ENCODE peak calls at places on chromosomes 11 and 22, in five cellular contexts. One of them, this sample, is unnamed.

GRCh38 chr22:46788426-46789168 is 26.1 kb downstream of the TBC1D22A start:
- DNase-seq in gastrocnemius medialis: no peak
- DNase-seq in lung: no peak
- DNase-seq in heart left ventricle: no peak
- DNase-seq in endodermal cell: no peak
- DNase-seq in this sample: no peak

GRCh38 chr22:41951898-41952474 is at the start of gene SMIM45:
- DNase-seq in gastrocnemius medialis: no peak
- DNase-seq in heart left ventricle: no peak
- DNase-seq in endodermal cell: peak; percentile 78
- DNase-seq in lung: no peak
- DNase-seq in this sample: no peak

GRCh38 chr11:27218498-27219038 is 144.4 kb downstream of the CCDC34 start:
- DNase-seq in endodermal cell: no peak
- DNase-seq in lung: no peak
- DNase-seq in gastrocnemius medialis: no peak
- DNase-seq in heart left ventricle: no peak
- DNase-seq in this sample: no peak

GRCh38 chr11:133842053-133842452 is 3.3 kb downstream of the SPATA19 start:
- DNase-seq in gastrocnemius medialis: no peak
- DNase-seq in endodermal cell: peak; percentile 70
- DNase-seq in lung: peak; percentile 22
- DNase-seq in heart left ventricle: no peak
- DNase-seq in this sample: no peak

GRCh38 chr11:74713686-74714085 is 17.5 kb downstream of the CHRDL2 start:
- DNase-seq in gastrocnemius medialis: no peak
- DNase-seq in lung: no peak
- DNase-seq in endodermal cell: no peak
- DNase-seq in heart left ventricle: no peak
- DNase-seq in this sample: no peak

GRCh38 chr22:44391481-44392445 is 79.0 kb upstream of the SHISAL1 start:
- DNase-seq in gastrocnemius medialis: no peak
- DNase-seq in lung: no peak
- DNase-seq in heart left ventricle: peak; percentile 12
- DNase-seq in endodermal cell: peak; percentile 67
- DNase-seq in this sample: peak; percentile 30

GRCh38 chr11:127890026-127890611 is 697.2 kb downstream of the ETS1 start:
- DNase-seq in gastrocnemius medialis: no peak
- DNase-seq in heart left ventricle: no peak
- DNase-seq in lung: no peak
- DNase-seq in endodermal cell: no peak
- DNase-seq in this sample: no peak

GRCh38 chr11:70159612-70160570 is 43.2 kb upstream of the FADD start:
- DNase-seq in heart left ventricle: no peak
- DNase-seq in gastrocnemius medialis: no peak
- DNase-seq in lung: no peak
- DNase-seq in endodermal cell: no peak
- DNase-seq in this sample: peak; percentile 88

GRCh38 chr11:131724436-131724995 is 354.1 kb downstream of the NTM start:
- DNase-seq in heart left ventricle: no peak
- DNase-seq in gastrocnemius medialis: no peak
- DNase-seq in lung: no peak
- DNase-seq in endodermal cell: no peak
- DNase-seq in this sample: no peak

GRCh38 chr22:29859976-29860766 is 22.1 kb upstream of the ASCC2 start:
- DNase-seq in heart left ventricle: no peak
- DNase-seq in endodermal cell: no peak
- DNase-seq in lung: no peak
- DNase-seq in gastrocnemius medialis: no peak
- DNase-seq in this sample: no peak
- H3K4me1 ChIP-seq in heart left ventricle: peaks cover 4% of the 10 kb centered on the region
- H3K4me1 ChIP-seq in endodermal cell: no peaks in the 10 kb centered on the region
- H3K4me1 ChIP-seq in lung: no peaks in the 10 kb centered on the region
- H3K4me1 ChIP-seq in gastrocnemius medialis: peaks cover 22% of the 10 kb centered on the region
- H3K4me1 ChIP-seq in this sample: no peaks in the 10 kb centered on the region

DNA sequence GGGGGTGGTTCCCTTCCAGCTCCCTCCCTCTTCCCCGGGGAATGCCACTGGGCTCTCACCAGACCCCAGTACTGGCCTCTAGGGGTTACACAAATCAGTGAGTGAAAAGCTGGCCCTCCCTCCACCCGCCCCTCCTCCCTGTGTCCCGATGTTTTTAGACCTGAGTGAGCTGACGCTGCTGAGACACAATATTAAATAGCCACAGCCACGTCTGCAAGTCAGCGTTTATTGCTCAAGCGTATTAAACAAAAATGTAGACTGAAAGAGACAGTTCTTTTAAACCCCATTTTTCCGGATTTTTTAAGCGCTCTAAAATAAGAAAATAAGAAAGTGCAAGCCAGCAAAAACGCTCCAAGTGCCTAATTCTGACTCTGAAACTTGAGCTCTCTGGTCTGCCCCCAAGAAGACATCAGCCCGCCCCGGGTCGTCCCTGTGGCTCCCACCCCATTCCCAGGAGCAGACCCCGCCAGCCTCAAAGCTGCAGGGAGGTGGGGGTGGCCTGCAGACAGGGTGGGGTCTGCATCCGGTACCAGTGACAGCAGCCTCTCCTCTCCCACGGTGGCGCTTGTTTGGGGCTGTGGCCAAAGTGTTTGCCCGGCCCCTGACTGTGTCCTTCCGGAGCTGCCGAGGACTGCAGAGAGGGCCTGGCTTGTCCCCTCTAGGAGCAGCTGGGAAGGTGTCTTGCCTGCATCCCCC is 1.2 kb upstream of the TTLL8 start:
- DNase-seq in lung: no peak
- DNase-seq in endodermal cell: peak; percentile 83
- DNase-seq in heart left ventricle: peak; percentile 16
- DNase-seq in gastrocnemius medialis: no peak
- DNase-seq in this sample: no peak
- TF ChIP-seq CTCF in lung: no peak
- TF ChIP-seq CTCF in endodermal cell: peak; percentile 71
- TF ChIP-seq CTCF in heart left ventricle: no peak
- TF ChIP-seq CTCF in gastrocnemius medialis: no peak
- TF ChIP-seq CTCF in this sample: no peak

GRCh38 chr11:100080821-100081220 is 606.3 kb upstream of the ARHGAP42 start:
- DNase-seq in endodermal cell: no peak
- DNase-seq in heart left ventricle: no peak
- DNase-seq in lung: no peak
- DNase-seq in gastrocnemius medialis: no peak
- DNase-seq in this sample: no peak
- H3K9me3 ChIP-seq in endodermal cell: no peaks in the 10 kb centered on the region
- H3K9me3 ChIP-seq in heart left ventricle: no peaks in the 10 kb centered on the region
- H3K9me3 ChIP-seq in lung: no peaks in the 10 kb centered on the region
- H3K9me3 ChIP-seq in gastrocnemius medialis: no peaks in the 10 kb centered on the region
- H3K9me3 ChIP-seq in this sample: no peaks in the 10 kb centered on the region

GRCh38 chr11:119318240-119319135 is 1.6 kb upstream of the MCAM start:
- DNase-seq in heart left ventricle: peak; percentile 70
- DNase-seq in endodermal cell: peak; percentile 88
- DNase-seq in gastrocnemius medialis: no peak
- DNase-seq in lung: no peak
- DNase-seq in this sample: peak; percentile 87

GRCh38 chr11:119316017-119316728 is 757 bp downstream of the MCAM start:
- DNase-seq in heart left ventricle: peak; percentile 75
- DNase-seq in gastrocnemius medialis: no peak
- DNase-seq in lung: no peak
- DNase-seq in endodermal cell: peak; percentile 68
- DNase-seq in this sample: peak; percentile 95

GRCh38 chr11:119315139-119316016 is 1.6 kb downstream of the MCAM start:
- DNase-seq in lung: no peak
- DNase-seq in endodermal cell: peak; percentile 85
- DNase-seq in heart left ventricle: peak; percentile 55
- DNase-seq in gastrocnemius medialis: no peak
- DNase-seq in this sample: no peak

GRCh38 chr11:119317592-119318239 is 786 bp upstream of the MCAM start:
- DNase-seq in gastrocnemius medialis: no peak
- DNase-seq in heart left ventricle: no peak
- DNase-seq in endodermal cell: no peak
- DNase-seq in lung: no peak
- DNase-seq in this sample: no peak

DNA sequence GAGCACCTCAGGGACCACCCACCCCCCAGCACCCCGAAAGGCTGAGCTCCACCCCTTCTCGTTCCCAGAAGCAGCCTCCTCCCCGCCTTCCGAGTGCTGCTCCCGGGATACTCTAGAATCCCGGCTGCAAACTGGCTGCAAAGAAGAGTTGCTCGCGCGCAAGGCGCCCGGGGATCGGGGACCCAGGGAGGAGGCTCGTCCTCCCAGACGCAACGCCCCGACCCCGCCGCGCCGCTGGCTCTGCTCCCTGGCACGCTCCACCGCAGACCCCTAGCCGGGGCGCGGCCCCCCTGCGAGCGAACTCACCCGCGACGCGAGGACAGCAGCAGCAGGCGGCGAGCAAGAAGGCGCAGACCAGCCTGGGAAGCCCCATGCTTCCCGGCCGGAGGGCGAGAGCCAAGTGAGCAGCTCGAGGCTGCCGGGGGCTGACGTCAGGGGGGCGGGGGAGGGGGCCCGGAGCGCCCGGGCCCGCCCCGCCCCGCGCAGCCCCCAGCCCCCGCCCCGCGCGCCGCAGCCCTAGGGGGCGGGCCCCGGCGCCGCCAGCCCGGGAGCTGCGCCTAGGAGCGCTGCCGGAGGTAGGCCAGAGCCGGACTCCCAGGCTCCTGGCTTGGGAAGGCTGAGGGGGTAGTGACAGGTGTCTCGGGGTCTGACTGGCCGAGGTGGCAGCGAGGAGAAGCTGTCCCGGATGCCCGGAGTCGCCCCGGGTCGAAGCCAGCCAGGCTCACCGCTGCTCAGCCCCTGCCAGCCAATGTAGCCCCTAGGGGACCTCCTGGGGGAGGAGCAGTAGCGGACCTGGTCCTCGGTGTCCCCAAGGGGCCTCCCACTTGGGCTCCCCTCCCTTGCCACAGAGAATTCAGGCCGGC is at the start of gene MCAM:
- DNase-seq in lung: no peak
- DNase-seq in heart left ventricle: peak; percentile 66
- DNase-seq in gastrocnemius medialis: no peak
- DNase-seq in endodermal cell: peak; percentile 88
- DNase-seq in this sample: peak; percentile 60
- H3K4me1 ChIP-seq in lung: peaks cover 18% of the 10 kb centered on the region
- H3K4me1 ChIP-seq in heart left ventricle: peaks cover 26% of the 10 kb centered on the region
- H3K4me1 ChIP-seq in gastrocnemius medialis: peaks cover 40% of the 10 kb centered on the region
- H3K4me1 ChIP-seq in endodermal cell: peaks cover 21% of the 10 kb centered on the region
- H3K4me1 ChIP-seq in this sample: peaks cover 69% of the 10 kb centered on the region

DNA sequence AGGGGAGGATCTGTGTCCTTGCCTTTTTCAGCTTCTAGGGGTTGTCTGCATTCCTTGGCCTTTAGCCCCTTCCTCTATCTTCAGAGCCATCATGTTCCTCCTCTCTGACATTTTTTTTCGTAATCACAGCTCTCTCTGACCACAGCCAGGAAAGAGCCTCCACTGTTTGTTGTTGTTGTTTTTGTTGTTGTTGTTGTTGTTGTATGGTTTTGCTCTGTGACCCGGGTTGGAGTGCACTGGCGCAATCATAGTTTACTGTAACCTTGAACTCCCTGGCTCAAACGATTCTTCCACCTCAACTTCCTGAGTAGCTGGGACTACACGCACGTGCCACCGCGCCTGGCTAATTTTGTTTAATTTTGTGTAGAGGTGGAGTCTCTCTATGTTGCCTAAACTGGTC is 55.3 kb upstream of the KCNQ1OT1 start:
- DNase-seq in gastrocnemius medialis: no peak
- DNase-seq in heart left ventricle: no peak
- DNase-seq in lung: no peak
- DNase-seq in endodermal cell: no peak
- DNase-seq in this sample: no peak
- TF ChIP-seq CTCF in gastrocnemius medialis: no peak
- TF ChIP-seq CTCF in heart left ventricle: no peak
- TF ChIP-seq CTCF in lung: no peak
- TF ChIP-seq CTCF in endodermal cell: no peak
- TF ChIP-seq CTCF in this sample: no peak

This sample was measured in ascending aorta.